ENCODE peak calls at places on chromosomes 12 and 14, in seven cellular contexts. L, N, F, S, X, G and R are unnamed samples.

GRCh38 chr12:111775205-111776193 is 8.8 kb downstream of the ALDH2 start:
- DNase-seq in L (peak), N (peak), F (no peak), S (peak), X (peak), G (no peak), R (no peak)

GRCh38 chr14:101025656-101026055 is 122.1 kb upstream of the RTL1 start:
- DNase-seq in L (no peak), N (no peak), F (peak), S (peak), X (no peak), G (peak), R (no peak)

GRCh38 chr12:91991397-91992187 is 154.1 kb downstream of the BTG1 start:
- DNase-seq in L (no peak), N (no peak), F (no peak), S (no peak), X (peak), G (no peak), R (no peak)

GRCh38 chr12:25496098-25496587 is 56.9 kb downstream of the LMNTD1 start:
- DNase-seq in L (no peak), N (no peak), F (no peak), S (no peak), X (peak), G (no peak), R (no peak)

GRCh38 chr12:84507914-84508313 is 404.7 kb downstream of the SLC6A15 start:
- DNase-seq in L (peak), N (peak), F (no peak), S (no peak), X (no peak), G (no peak), R (no peak)

GRCh38 chr12:6821674-6822433 is at the start of gene GPR162:
- DNase-seq in L (peak), N (peak), F (no peak), S (no peak), X (no peak), G (no peak), R (peak)

GRCh38 chr14:61145258-61145902 is 135.8 kb downstream of the TMEM30B start:
- DNase-seq in L (no peak), N (no peak), F (no peak), S (no peak), X (no peak), G (no peak), R (no peak)

GRCh38 chr14:24353551-24354529 is 14.0 kb upstream of the RIPK3 start:
- DNase-seq in L (no peak), N (no peak), F (no peak), S (no peak), X (no peak), G (no peak), R (no peak)

GRCh38 chr12:44584625-44585024 is 291.5 kb downstream of the NELL2 start:
- DNase-seq in L (no peak), N (no peak), F (no peak), S (no peak), X (no peak), G (no peak), R (no peak)

GRCh38 chr12:29463198-29463597 is 34.3 kb downstream of the OVCH1 start:
- DNase-seq in L (no peak), N (no peak), F (no peak), S (no peak), X (no peak), G (no peak), R (no peak)

GRCh38 chr14:69317780-69318179 is 57.8 kb downstream of the GALNT16 start:
- DNase-seq in L (no peak), N (peak), F (peak), S (peak), X (no peak), G (peak), R (no peak)

GRCh38 chr14:68308695-68309094 is 484.2 kb downstream of the ZFP36L1 start:
- DNase-seq in L (no peak), N (no peak), F (no peak), S (no peak), X (no peak), G (no peak), R (no peak)

GRCh38 chr12:28023156-28023887 is 50.8 kb upstream of the PTHLH start:
- DNase-seq in L (no peak), N (no peak), F (no peak), S (no peak), X (peak), G (no peak), R (no peak)

GRCh38 chr12:78560633-78561032 is 303.9 kb upstream of the SYT1 start:
- DNase-seq in L (no peak), N (no peak), F (no peak), S (no peak), X (no peak), G (no peak), R (no peak)

GRCh38 chr14:57182760-57183503 is 85.8 kb downstream of the EXOC5 start:
- DNase-seq in L (no peak), N (no peak), F (no peak), S (no peak), X (no peak), G (no peak), R (no peak)

GRCh38 chr14:61197416-61197815 is 83.7 kb downstream of the TMEM30B start:
- DNase-seq in L (no peak), N (no peak), F (no peak), S (no peak), X (no peak), G (no peak), R (no peak)

GRCh38 chr14:102046337-102047278 is 40.2 kb downstream of the HSP90AA1 start:
- DNase-seq in L (peak), N (peak), F (no peak), S (peak), X (peak), G (no peak), R (peak)

GRCh38 chr12:89839427-89839826 is 130.8 kb upstream of the ATP2B1 start:
- DNase-seq in L (no peak), N (no peak), F (no peak), S (no peak), X (no peak), G (no peak), R (no peak)

GRCh38 chr12:3250576-3250975 is 173.4 kb downstream of the TSPAN9 start:
- DNase-seq in L (peak), N (peak), F (no peak), S (peak), X (no peak), G (no peak), R (no peak)

GRCh38 chr12:93214523-93215289 is 163.0 kb upstream of the NUDT4 start:
- DNase-seq in L (no peak), N (no peak), F (no peak), S (no peak), X (no peak), G (no peak), R (no peak)

GRCh38 chr12:25324861-25325260 is 74.1 kb upstream of the KRAS start:
- DNase-seq in L (no peak), N (no peak), F (no peak), S (no peak), X (no peak), G (no peak), R (no peak)

GRCh38 chr12:32343496-32343895 is 55.9 kb upstream of the FGD4 start:
- DNase-seq in L (no peak), N (no peak), F (no peak), S (no peak), X (no peak), G (no peak), R (no peak)

GRCh38 chr12:89019439-89020120 is 332.7 kb downstream of the DUSP6 start:
- DNase-seq in L (peak), N (peak), F (no peak), S (peak), X (peak), G (peak), R (peak)

GRCh38 chr14:28651148-28651547 is 115.4 kb upstream of the FOXG1 start:
- DNase-seq in L (no peak), N (no peak), F (no peak), S (no peak), X (no peak), G (no peak), R (no peak)

GRCh38 chr14:86464386-86464785 is 934.4 kb downstream of the FLRT2 start:
- DNase-seq in L (no peak), N (no peak), F (no peak), S (no peak), X (no peak), G (no peak), R (no peak)

GRCh38 chr14:36939265-36939664 is 233.1 kb downstream of the SLC25A21 start:
- DNase-seq in L (no peak), N (no peak), F (no peak), S (no peak), X (no peak), G (no peak), R (no peak)

GRCh38 chr12:113369391-113369790 is 11.0 kb downstream of the PLBD2 start:
- DNase-seq in L (no peak), N (no peak), F (no peak), S (no peak), X (no peak), G (no peak), R (no peak)

GRCh38 chr12:21248679-21249078 is 86.0 kb downstream of the SLCO1A2 start:
- DNase-seq in L (no peak), N (no peak), F (no peak), S (no peak), X (peak), G (no peak), R (no peak)

GRCh38 chr14:53054457-53054856 is 98.7 kb downstream of the DDHD1 start:
- DNase-seq in L (no peak), N (no peak), F (no peak), S (no peak), X (no peak), G (no peak), R (no peak)

GRCh38 chr14:104859900-104860299 is 5.2 kb upstream of the CEP170B start:
- DNase-seq in L (peak), N (no peak), F (no peak), S (no peak), X (no peak), G (no peak), R (no peak)

GRCh38 chr12:61220337-61220736 is 1039.9 kb upstream of the USP15 start:
- DNase-seq in L (no peak), N (no peak), F (no peak), S (no peak), X (no peak), G (no peak), R (no peak)

DNA sequence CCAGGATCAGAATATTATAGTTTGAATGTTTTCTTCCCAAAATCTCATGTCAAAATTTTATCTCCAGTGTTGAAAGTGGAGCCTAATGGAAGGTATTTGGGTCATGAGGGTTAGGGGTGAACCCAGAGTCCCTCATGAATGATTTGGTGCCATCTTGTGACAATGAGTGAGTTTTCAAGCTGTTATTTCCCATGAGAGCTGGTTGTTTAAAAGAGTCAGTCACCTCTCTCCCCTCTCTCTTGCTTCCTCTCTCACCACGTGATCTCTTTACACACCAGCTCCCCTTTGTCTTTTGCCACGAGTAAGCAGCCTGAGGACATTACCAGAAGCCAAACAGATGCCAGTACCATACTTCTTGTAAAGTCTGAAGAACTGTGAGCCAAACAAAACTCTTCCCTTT is 561.6 kb downstream of the RERGL start:
- DNase-seq in L (no peak), N (no peak), F (no peak), S (no peak), X (no peak), G (no peak), R (no peak)
- TF ChIP-seq CTCF in L (no peak), N (no peak), F (no peak), S (no peak), X (no peak), G (no peak), R (no peak)

GRCh38 chr12:66036317-66036716 is 94.2 kb downstream of the LLPH start:
- DNase-seq in L (peak), N (peak), F (no peak), S (peak), X (peak), G (no peak), R (no peak)
- TF ChIP-seq CTCF in L (peak), N (peak), F (peak), S (no peak), X (no peak), G (no peak), R (no peak)

GRCh38 chr12:126663304-126664094 is 1598.3 kb downstream of the AACS start:
- DNase-seq in L (no peak), N (no peak), F (no peak), S (no peak), X (no peak), G (no peak), R (no peak)
- TF ChIP-seq CTCF in L (peak), N (no peak), F (peak), S (peak), X (no peak), G (no peak), R (peak)

GRCh38 chr12:96719671-96720362 is 187.2 kb upstream of the NEDD1 start:
- DNase-seq in L (no peak), N (no peak), F (no peak), S (no peak), X (peak), G (no peak), R (no peak)

GRCh38 chr12:96720363-96720705 is 186.7 kb upstream of the NEDD1 start:
- DNase-seq in L (no peak), N (no peak), F (no peak), S (no peak), X (no peak), G (peak), R (no peak)
- TF ChIP-seq CTCF in L (no peak), N (no peak), F (no peak), S (no peak), X (peak), G (no peak), R (peak)

GRCh38 chr12:90989617-90990232 is 15.0 kb downstream of the EPYC start:
- DNase-seq in L (no peak), N (no peak), F (no peak), S (no peak), X (no peak), G (no peak), R (no peak)

GRCh38 chr12:90984114-90984513 is 20.7 kb downstream of the EPYC start:
- DNase-seq in L (no peak), N (no peak), F (no peak), S (no peak), X (no peak), G (no peak), R (no peak)

GRCh38 chr12:90991952-90992465 is 12.8 kb downstream of the EPYC start:
- DNase-seq in L (no peak), N (no peak), F (no peak), S (no peak), X (no peak), G (no peak), R (no peak)

GRCh38 chr12:90987101-90987500 is 17.7 kb downstream of the EPYC start:
- DNase-seq in L (no peak), N (no peak), F (no peak), S (no peak), X (no peak), G (no peak), R (no peak)

DNA sequence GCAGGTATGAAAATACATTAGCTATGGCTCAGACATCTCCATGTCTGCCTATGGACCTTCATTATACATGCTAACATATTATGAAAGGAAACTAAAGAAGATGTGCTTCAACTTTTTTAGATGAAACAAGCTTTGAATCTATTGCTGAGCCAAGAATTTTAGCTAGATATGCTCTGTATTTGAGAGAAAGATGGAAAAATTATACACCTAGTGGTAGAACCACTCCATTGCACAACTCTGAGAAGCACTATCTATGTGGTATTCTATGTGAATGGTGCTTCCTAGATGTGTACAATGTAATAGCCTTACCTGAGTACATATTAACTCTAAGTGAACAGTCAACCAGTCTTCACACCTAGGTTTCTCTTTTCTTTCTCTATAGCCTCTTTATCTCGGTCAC is 17.3 kb downstream of the EPYC start:
- DNase-seq in L (no peak), N (no peak), F (no peak), S (no peak), X (no peak), G (no peak), R (no peak)
- TF ChIP-seq CTCF in L (no peak), N (no peak), F (peak), S (no peak), X (no peak), G (no peak), R (peak)

GRCh38 chr12:846376-846775 is 94.0 kb downstream of the WNK1 start:
- DNase-seq in L (no peak), N (no peak), F (no peak), S (no peak), X (no peak), G (no peak), R (no peak)
- TF ChIP-seq CTCF in L (no peak), N (no peak), F (no peak), S (no peak), X (no peak), G (no peak), R (no peak)

GRCh38 chr12:69417231-69417630 is 53.0 kb upstream of the FRS2 start:
- DNase-seq in L (no peak), N (no peak), F (no peak), S (no peak), X (no peak), G (no peak), R (no peak)
- TF ChIP-seq CTCF in L (no peak), N (no peak), F (no peak), S (no peak), X (no peak), G (no peak), R (no peak)

GRCh38 chr12:59173696-59174095 is 253.4 kb upstream of the LRIG3 start:
- DNase-seq in L (no peak), N (no peak), F (no peak), S (no peak), X (no peak), G (no peak), R (no peak)
- TF ChIP-seq CTCF in L (no peak), N (no peak), F (peak), S (no peak), X (no peak), G (no peak), R (peak)

GRCh38 chr12:116360579-116361403 is 83.3 kb upstream of the MED13L start:
- DNase-seq in L (no peak), N (no peak), F (no peak), S (no peak), X (no peak), G (no peak), R (no peak)

GRCh38 chr12:116358850-116359761 is 81.6 kb upstream of the MED13L start:
- DNase-seq in L (peak), N (peak), F (no peak), S (peak), X (peak), G (peak), R (peak)

GRCh38 chr12:116365114-116365513 is 87.6 kb upstream of the MED13L start:
- DNase-seq in L (no peak), N (no peak), F (no peak), S (no peak), X (no peak), G (no peak), R (no peak)

GRCh38 chr12:116365606-116366455 is 88.3 kb upstream of the MED13L start:
- DNase-seq in L (no peak), N (no peak), F (no peak), S (no peak), X (no peak), G (no peak), R (no peak)

DNA sequence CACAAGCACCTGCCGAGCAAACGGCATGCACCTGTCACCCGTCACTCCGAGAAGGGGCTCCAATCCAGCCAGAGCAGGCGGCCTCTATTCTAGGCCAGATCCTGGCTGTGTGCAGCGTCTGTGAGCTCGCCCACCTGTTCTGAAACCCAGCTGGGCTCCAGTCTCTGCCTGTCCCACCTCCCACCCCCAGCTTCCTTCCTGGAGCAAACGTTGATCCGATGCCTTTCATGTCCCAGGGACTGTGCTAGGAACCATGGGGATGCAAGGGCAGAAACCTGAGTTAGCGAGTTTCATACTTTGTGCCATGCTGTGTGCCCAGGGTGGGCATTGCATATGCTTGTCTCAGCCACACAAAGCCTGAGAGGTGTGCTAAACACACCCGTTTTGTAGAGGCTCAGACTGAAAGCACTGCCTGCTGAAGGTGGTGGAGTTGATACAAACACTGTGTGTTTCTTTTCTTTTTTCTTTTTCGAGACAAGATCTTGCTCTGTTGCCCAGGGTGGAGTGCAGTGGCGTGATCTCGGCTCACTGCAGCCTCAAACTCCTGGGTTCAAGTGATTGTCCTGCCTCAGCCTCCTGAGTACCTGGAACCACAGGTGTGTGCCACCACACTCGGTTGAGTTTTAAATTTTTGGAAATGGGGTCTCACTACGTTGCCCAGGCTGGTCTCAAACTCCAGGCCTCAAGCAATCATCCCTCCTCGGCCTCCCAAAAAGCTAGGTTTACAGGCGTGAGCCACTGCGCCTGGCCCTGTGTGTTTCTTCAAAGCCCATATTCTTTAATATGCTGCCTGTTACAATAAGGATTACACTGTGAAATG is 84.1 kb upstream of the MED13L start:
- DNase-seq in L (peak), N (no peak), F (no peak), S (no peak), X (no peak), G (no peak), R (no peak)
- TF ChIP-seq CTCF in L (no peak), N (no peak), F (no peak), S (no peak), X (no peak), G (no peak), R (no peak)